ENCODE peak calls at places on chromosomes 2 and 18, in four cellular contexts. W is transverse colon, B is astrocyte of the spinal cord, Z is AG04450. S is an unnamed sample.

GRCh38 chr2:25851740-25852503 is 26.4 kb downstream of the ASXL2 start:
- DNase-seq in Z (peak; percentile 65), B (peak; percentile 90), W (no peak), S (no peak)

GRCh38 chr2:156333951-156334495 is 1.5 kb upstream of the NR4A2 start:
- DNase-seq in B (no peak), W (peak; percentile 77), Z (no peak), S (peak; percentile 78)

GRCh38 chr2:182047544-182047943 is 61.9 kb downstream of the PPP1R1C start:
- DNase-seq in Z (no peak), W (no peak), B (no peak), S (no peak)

GRCh38 chr18:8341481-8342230 is 267.6 kb upstream of the RAB12 start:
- DNase-seq in Z (peak; percentile 20), B (peak; percentile 65), W (no peak), S (no peak)

GRCh38 chr2:8481463-8482009 is 200.3 kb upstream of the ID2 start:
- DNase-seq in B (no peak), Z (no peak), W (no peak), S (no peak)

GRCh38 chr18:43587538-43588153 is 310.4 kb upstream of the SYT4 start:
- DNase-seq in B (peak; percentile 46), Z (no peak), W (no peak), S (no peak)

GRCh38 chr2:205776720-205777119 is 94.4 kb downstream of the NRP2 start:
- DNase-seq in W (no peak), Z (no peak), B (no peak), S (no peak)

GRCh38 chr18:74698881-74699280 is 101.2 kb downstream of the ZNF407 start:
- DNase-seq in B (no peak), W (no peak), Z (no peak), S (no peak)

GRCh38 chr18:23591011-23591410 is 4.7 kb upstream of the NPC1 start:
- DNase-seq in B (peak; percentile 5), Z (no peak), W (no peak), S (no peak)

GRCh38 chr2:25690058-25690457 is 16.7 kb upstream of the DTNB start:
- DNase-seq in B (no peak), Z (no peak), W (no peak), S (no peak)

GRCh38 chr2:14273650-14274049 is 358.9 kb upstream of the LRATD1 start:
- DNase-seq in W (no peak), B (no peak), Z (no peak), S (no peak)

GRCh38 chr2:222193328-222194008 is 105.3 kb downstream of the PAX3 start:
- DNase-seq in Z (no peak), W (no peak), B (no peak), S (no peak)

GRCh38 chr2:138026116-138026855 is 62.0 kb downstream of the HNMT start:
- DNase-seq in B (no peak), W (no peak), Z (no peak), S (no peak)

GRCh38 chr2:2568411-2568810 is 237.3 kb upstream of the MYT1L start:
- DNase-seq in Z (no peak), W (no peak), B (no peak), S (no peak)

GRCh38 chr2:128580988-128581848 is 262.6 kb upstream of the HS6ST1 start:
- DNase-seq in B (no peak), W (no peak), Z (no peak), S (peak; percentile 58)

GRCh38 chr2:205937193-205937592 is 148.8 kb downstream of the INO80D start:
- DNase-seq in B (no peak), W (no peak), Z (no peak), S (no peak)

GRCh38 chr2:200408428-200409311 is 101.2 kb downstream of the KCTD18 start:
- DNase-seq in Z (peak; percentile 82), B (peak; percentile 87), W (peak; percentile 47), S (no peak)
- TF ChIP-seq CTCF in Z (no peak), B (no peak), W (no peak), S (no peak)

DNA sequence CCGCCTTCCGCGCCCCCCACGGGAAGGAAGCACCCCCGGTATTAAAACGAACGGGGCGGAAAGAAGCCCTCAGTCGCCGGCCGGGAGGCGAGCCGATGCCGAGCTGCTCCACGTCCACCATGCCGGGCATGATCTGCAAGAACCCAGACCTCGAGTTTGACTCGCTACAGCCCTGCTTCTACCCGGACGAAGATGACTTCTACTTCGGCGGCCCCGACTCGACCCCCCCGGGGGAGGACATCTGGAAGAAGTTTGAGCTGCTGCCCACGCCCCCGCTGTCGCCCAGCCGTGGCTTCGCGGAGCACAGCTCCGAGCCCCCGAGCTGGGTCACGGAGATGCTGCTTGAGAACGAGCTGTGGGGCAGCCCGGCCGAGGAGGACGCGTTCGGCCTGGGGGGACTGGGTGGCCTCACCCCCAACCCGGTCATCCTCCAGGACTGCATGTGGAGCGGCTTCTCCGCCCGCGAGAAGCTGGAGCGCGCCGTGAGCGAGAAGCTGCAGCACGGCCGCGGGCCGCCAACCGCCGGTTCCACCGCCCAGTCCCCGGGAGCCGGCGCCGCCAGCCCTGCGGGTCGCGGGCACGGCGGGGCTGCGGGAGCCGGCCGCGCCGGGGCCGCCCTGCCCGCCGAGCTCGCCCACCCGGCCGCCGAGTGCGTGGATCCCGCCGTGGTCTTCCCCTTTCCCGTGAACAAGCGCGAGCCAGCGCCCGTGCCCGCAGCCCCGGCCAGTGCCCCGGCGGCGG is 1.8 kb downstream of the MYCN start:
- DNase-seq in B (no peak), W (peak; percentile 16), Z (no peak), S (no peak)
- H3K4me3 ChIP-seq in B (peak overlapping the region; percentile 7), W (peak overlapping the region; percentile 13), Z (no peak overlapping the region), S (peak overlapping the region; percentile 31)

GRCh38 chr18:58041633-58042032 is 2.4 kb upstream of the NEDD4L start:
- DNase-seq in Z (no peak), W (peak; percentile 46), B (no peak), S (no peak)

GRCh38 chr18:58045265-58046086 is 1.4 kb downstream of the NEDD4L start:
- DNase-seq in W (peak; percentile 78), B (peak; percentile 26), Z (no peak), S (peak; percentile 82)

GRCh38 chr18:58044370-58045264 is 591 bp downstream of the NEDD4L start:
- DNase-seq in Z (no peak), B (peak; percentile 8), W (peak; percentile 55), S (peak; percentile 59)

GRCh38 chr18:58042826-58043362 is 1.1 kb upstream of the NEDD4L start:
- DNase-seq in W (no peak), Z (no peak), B (no peak), S (no peak)

GRCh38 chr18:58043452-58044369 is at the start of gene NEDD4L:
- DNase-seq in Z (peak; percentile 65), B (peak; percentile 89), W (peak; percentile 89), S (peak; percentile 94)
- TF ChIP-seq CTCF in Z (peak; percentile 86), B (peak; percentile 91), W (peak; percentile 88), S (peak; percentile 78)

DNA sequence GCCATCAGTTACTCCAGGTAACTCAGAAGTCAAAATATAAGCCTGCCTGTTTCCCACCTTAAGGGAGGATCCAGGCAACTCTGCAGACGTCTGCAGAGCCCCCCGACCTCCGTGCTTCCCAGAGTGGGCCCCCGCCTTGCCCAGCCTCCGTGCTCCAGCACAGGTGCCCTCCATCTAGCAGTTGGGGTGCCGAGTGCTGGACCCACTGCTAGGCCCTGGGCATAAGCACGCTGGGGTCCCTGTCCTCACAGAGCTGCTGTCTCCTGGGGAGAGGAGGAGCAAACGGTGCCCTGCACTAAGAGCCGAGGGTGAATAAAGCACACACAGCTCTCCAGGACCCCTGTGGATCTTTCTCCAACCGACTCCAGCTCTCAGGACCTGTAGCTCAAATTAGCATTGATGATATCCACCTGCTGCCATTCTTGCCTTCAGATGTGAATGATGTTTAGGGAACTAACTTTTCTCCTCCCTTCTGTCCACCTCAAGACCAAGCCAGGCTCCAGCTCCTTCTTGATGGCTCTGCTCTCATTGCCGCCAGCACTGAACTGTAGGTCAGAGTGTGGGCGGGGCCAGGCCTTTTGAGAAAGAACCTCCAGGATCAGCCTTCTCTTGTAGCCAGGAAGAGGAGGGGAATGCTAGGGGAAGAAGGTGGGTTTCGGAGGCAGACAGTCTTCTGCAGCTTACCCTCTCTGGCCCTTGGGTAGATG is 121.2 kb downstream of the SMAD7 start:
- DNase-seq in B (no peak), W (no peak), Z (no peak), S (peak; percentile 29)
- H3K4me3 ChIP-seq in B (no peak overlapping the region), W (no peak overlapping the region), Z (no peak overlapping the region), S (no peak overlapping the region)

S was measured in left lung.